ENCODE peak calls at places on chromosomes 6 and 20, in ten cellular contexts. T is tibial artery, O is GM12865, F is foreskin fibroblast, X is brain microvascular endothelial cell, G is H7, W is HFF-Myc, R is fibroblast of lung, C is right cardiac atrium, M is astrocyte. Z is an unnamed sample.

GRCh38 chr6:132768051-132768517 is 10.4 kb upstream of the VNN2 start:
- DNase-seq in T (peak; percentile 66), O (peak; percentile 72), F (no peak), X (no peak), G (peak; percentile 49), W (no peak), R (peak; percentile 25), C (peak; percentile 17), M (no peak), Z (no peak)

GRCh38 chr20:24138126-24138857 is 149.7 kb upstream of the GGTLC1 start:
- DNase-seq in T (no peak), O (no peak), F (no peak), X (no peak), G (no peak), W (no peak), R (no peak), C (no peak), M (no peak), Z (no peak)

GRCh38 chr20:52103911-52104545 is 87.6 kb downstream of the ZFP64 start:
- DNase-seq in T (no peak), O (no peak), F (no peak), X (peak; percentile 9), G (peak; percentile 82), W (no peak), R (peak; percentile 24), C (no peak), M (peak; percentile 13), Z (no peak)

GRCh38 chr20:4736875-4737274 is 15.2 kb downstream of the PRND start:
- DNase-seq in T (no peak), O (no peak), F (no peak), X (no peak), G (no peak), W (no peak), R (no peak), C (no peak), M (no peak), Z (no peak)

GRCh38 chr20:20593447-20594170 is 118.8 kb downstream of the RALGAPA2 start:
- DNase-seq in T (no peak), O (peak; percentile 66), F (peak; percentile 36), X (peak; percentile 51), G (peak; percentile 64), W (peak; percentile 37), R (peak; percentile 89), C (peak; percentile 18), M (peak; percentile 28), Z (no peak)

GRCh38 chr6:68052234-68052633 is 582.8 kb upstream of the ADGRB3 start:
- DNase-seq in T (no peak), O (no peak), F (no peak), X (no peak), G (no peak), W (no peak), R (no peak), C (no peak), M (no peak), Z (no peak)

GRCh38 chr20:45592574-45593189 is 13.6 kb upstream of the WFDC8 start:
- DNase-seq in T (no peak), O (peak; percentile 77), F (peak; percentile 30), X (peak; percentile 32), G (no peak), W (peak; percentile 59), R (peak; percentile 17), C (no peak), M (peak; percentile 12), Z (no peak)

GRCh38 chr6:38114976-38115632 is 295.6 kb downstream of the ZFAND3 start:
- DNase-seq in T (no peak), O (no peak), F (no peak), X (no peak), G (no peak), W (no peak), R (no peak), C (no peak), M (no peak), Z (no peak)

GRCh38 chr20:58492795-58493538 is 22.2 kb downstream of the APCDD1L start:
- DNase-seq in T (no peak), O (no peak), F (no peak), X (no peak), G (no peak), W (no peak), R (no peak), C (no peak), M (no peak), Z (no peak)

GRCh38 chr6:24935323-24935722 is 437 bp downstream of the RIPOR2 start:
- DNase-seq in T (no peak), O (no peak), F (no peak), X (no peak), G (no peak), W (no peak), R (no peak), C (no peak), M (peak; percentile 24), Z (no peak)

GRCh38 chr20:19897891-19898290 is 119.3 kb upstream of the NAA20 start:
- DNase-seq in T (no peak), O (no peak), F (no peak), X (no peak), G (no peak), W (no peak), R (no peak), C (no peak), M (no peak), Z (no peak)

GRCh38 chr6:144110210-144110609 is 14.8 kb upstream of the SF3B5 start:
- DNase-seq in T (no peak), O (no peak), F (no peak), X (no peak), G (no peak), W (no peak), R (no peak), C (no peak), M (no peak), Z (no peak)

GRCh38 chr6:56540950-56541600 is 101.6 kb downstream of the DST start:
- DNase-seq in T (no peak), O (peak; percentile 24), F (no peak), X (no peak), G (no peak), W (no peak), R (peak; percentile 68), C (no peak), M (peak; percentile 24), Z (no peak)

GRCh38 chr20:38804682-38805501 is 605 bp upstream of the PPP1R16B start:
- DNase-seq in T (no peak), O (peak; percentile 85), F (no peak), X (no peak), G (peak; percentile 74), W (no peak), R (no peak), C (no peak), M (no peak), Z (peak; percentile 58)

GRCh38 chr6:99979953-99980352 is 14.1 kb downstream of the MCHR2 start:
- DNase-seq in T (no peak), O (no peak), F (no peak), X (no peak), G (no peak), W (no peak), R (no peak), C (no peak), M (no peak), Z (no peak)

DNA sequence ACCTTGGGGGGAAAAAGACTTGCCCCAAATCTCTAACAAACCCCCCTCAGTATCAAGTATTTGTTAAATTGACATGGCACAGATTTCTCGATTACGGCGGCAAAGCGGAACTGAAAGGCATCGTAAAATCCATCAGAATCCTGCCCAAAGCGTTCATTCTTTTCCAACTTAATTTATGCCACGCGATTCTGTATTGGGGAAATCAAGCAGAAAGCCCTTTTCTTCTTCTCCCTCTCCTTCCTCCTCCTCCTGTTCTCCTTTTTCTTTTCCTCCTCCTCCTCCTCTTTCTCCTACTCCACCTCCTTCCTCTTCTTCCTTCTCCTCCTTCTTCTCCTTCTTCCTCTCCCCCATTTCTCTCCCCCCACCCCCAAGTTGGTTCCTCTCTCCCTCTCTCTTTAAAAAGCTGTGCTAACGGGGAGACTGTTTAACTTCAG is 2.5 kb upstream of the DLL1 start:
- DNase-seq in T (no peak), O (no peak), F (no peak), X (no peak), G (no peak), W (no peak), R (no peak), C (no peak), M (no peak), Z (no peak)
- H3K4me3 ChIP-seq in T (no peak overlapping the region), O (no peak overlapping the region), F (no peak overlapping the region), X (no peak overlapping the region), G (no peak overlapping the region), W (no peak overlapping the region), R (no peak overlapping the region), C (no peak overlapping the region), M (no peak overlapping the region), Z (no peak overlapping the region)

DNA sequence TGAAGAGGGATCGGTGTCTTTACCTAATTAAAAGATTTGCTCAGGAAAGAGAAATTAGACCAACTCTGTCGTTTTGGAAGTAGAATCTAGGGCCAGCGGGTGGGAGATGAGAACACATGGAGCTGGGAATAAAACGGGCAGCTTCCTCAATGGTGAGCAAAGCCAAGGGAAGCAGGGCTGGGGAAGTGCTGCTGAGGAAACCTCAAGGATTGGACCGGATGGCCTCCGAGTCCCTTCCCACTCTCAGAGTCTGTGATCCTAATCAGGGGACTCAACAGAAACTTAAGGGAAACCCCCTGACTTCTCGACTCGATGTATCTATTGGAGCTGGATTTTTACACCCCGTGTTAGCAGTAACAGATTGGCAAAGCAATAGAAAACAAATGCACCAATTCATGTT is 10.8 kb downstream of the GCNT2 start:
- DNase-seq in T (no peak), O (peak; percentile 61), F (no peak), X (no peak), G (no peak), W (no peak), R (no peak), C (no peak), M (no peak), Z (no peak)
- H3K4me3 ChIP-seq in T (no peak overlapping the region), O (peak overlapping the region; percentile 76), F (no peak overlapping the region), X (no peak overlapping the region), G (no peak overlapping the region), W (no peak overlapping the region), R (no peak overlapping the region), C (peak overlapping the region; percentile 30), M (no peak overlapping the region), Z (peak overlapping the region; percentile 4)

DNA sequence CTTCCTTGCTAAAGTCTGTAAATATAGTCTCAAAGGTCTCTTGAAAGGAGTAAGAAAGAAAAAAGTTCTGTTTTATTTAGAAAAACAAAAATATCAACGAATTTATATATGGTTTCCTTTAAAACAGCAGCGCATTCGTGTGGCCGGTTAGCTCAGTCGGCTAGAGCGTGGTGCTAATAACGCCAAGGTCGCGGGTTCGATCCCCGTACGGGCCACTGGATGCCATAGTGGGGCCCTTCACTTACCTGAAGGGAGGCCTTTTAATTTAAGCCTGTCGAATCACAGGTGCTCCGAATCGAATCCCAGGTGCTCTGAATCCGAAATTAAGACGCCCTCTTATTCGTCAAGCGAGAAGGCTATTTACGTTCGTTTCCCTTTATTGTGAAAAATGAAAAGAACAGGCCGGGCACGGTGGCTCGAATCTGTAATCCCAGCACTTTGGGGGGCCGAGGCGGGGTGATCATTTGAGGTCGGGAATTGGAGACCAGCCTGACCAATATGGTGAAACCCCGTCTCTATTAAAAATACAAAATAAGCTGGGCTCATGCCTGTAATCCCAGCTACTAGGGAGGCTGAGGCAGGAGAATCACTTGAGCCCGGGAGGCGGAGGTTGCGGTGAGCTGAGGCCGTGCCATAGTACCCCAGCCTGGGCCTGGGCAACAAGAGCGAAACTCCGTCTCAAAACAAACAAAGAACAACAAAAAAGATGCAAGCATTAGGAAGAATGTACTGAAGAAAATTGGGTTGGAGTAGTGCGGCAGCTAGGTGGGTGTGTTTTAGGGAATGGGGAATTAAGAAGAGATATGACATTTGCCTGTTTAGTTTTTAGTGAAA is 195.8 kb upstream of the ZNF184 start:
- DNase-seq in T (no peak), O (peak; percentile 89), F (peak; percentile 56), X (no peak), G (peak; percentile 80), W (peak; percentile 69), R (peak; percentile 73), C (peak; percentile 30), M (peak; percentile 82), Z (no peak)
- H3K4me3 ChIP-seq in T (no peak overlapping the region), O (peak overlapping the region; percentile 62), F (peak overlapping the region; percentile 22), X (peak overlapping the region; percentile 53), G (peak overlapping the region; percentile 48), W (peak overlapping the region; percentile 41), R (peak overlapping the region; percentile 40), C (peak overlapping the region; percentile 4), M (peak overlapping the region; percentile 46), Z (peak overlapping the region; percentile 22)

GRCh38 chr6:11712760-11713159 is 65.8 kb downstream of the ADTRP start:
- DNase-seq in T (peak; percentile 73), O (peak; percentile 81), F (peak; percentile 17), X (no peak), G (no peak), W (no peak), R (peak; percentile 44), C (peak; percentile 19), M (no peak), Z (peak; percentile 57)
- H3K4me3 ChIP-seq in T (no peak overlapping the region), O (no peak overlapping the region), F (no peak overlapping the region), X (no peak overlapping the region), G (no peak overlapping the region), W (no peak overlapping the region), R (no peak overlapping the region), C (no peak overlapping the region), M (no peak overlapping the region), Z (no peak overlapping the region)